ENCODE peak calls at places on chromosomes 16 and 17, in five cellular contexts. J is stimulated activated CD8-positive, alpha-beta memory T cell treated with anti-CD3 and anti-CD28 coated beads, Interleukin-4, amount 100 ng/mL, for 4 hours; W is stimulated activated naive CD8-positive, alpha-beta T cell treated with anti-CD3 and anti-CD28 coated beads, Interleukin-15, amount 100 ng/mL, for 72 hours; B is GM19239; Q is foreskin fibroblast. A is an unnamed sample.

GRCh38 chr16:80027007-80027965 is 426.7 kb upstream of the MAF start:
- DNase-seq in J (peak), B (no peak), W (peak), Q (peak), A (no peak)

GRCh38 chr16:85798901-85799496 is 345 bp downstream of the EMC8 start:
- DNase-seq in B (peak), J (no peak), Q (peak), W (peak), A (peak)

GRCh38 chr17:81603846-81604610 is 32.9 kb downstream of the NPLOC4 start:
- DNase-seq in W (no peak), J (no peak), Q (no peak), B (no peak), A (no peak)

GRCh38 chr16:50526796-50527195 is 21.4 kb upstream of the NKD1 start:
- DNase-seq in B (no peak), J (no peak), W (no peak), Q (no peak), A (no peak)

GRCh38 chr17:64496786-64497564 is at the start of gene POLG2:
- DNase-seq in Q (peak), J (peak), W (peak), B (peak), A (peak)

GRCh38 chr16:66596986-66597848 is 7.3 kb upstream of the CMTM3 start:
- DNase-seq in Q (no peak), J (no peak), W (no peak), B (no peak), A (no peak)

GRCh38 chr17:43482103-43483012 is 1.4 kb upstream of the DHX8 start:
- DNase-seq in W (no peak), J (no peak), Q (no peak), B (no peak), A (no peak)

GRCh38 chr16:56201030-56201429 is 9.7 kb downstream of the GNAO1 start:
- DNase-seq in J (no peak), Q (no peak), B (no peak), W (no peak), A (no peak)

A was measured in stimulated activated naive B cell treated with anti-CD40 and anti-IgM and Interleukin-4, amounts not matched to agents 10 μg/mL and 1 μg/mL and 100 μg/mL, for 72 hours.